ENCODE peak calls at places on chromosomes 13 and 19, in eight cellular contexts. One of them, this sample, is unnamed.

GRCh38 chr19:29263305-29264080 is 50.5 kb upstream of the UQCRFS1 start:
- DNase-seq in tibial nerve: peak; percentile 55
- DNase-seq in H1: peak; percentile 91
- DNase-seq in ovary: peak; percentile 23
- DNase-seq in stomach: peak; percentile 47
- DNase-seq in esophagus muscularis mucosa: no peak
- DNase-seq in HepG2: peak; percentile 11
- DNase-seq in SK-N-SH: peak; percentile 65
- DNase-seq in this sample: peak; percentile 34

GRCh38 chr19:44752123-44752815 is 3.8 kb downstream of the BCL3 start:
- DNase-seq in esophagus muscularis mucosa: no peak
- DNase-seq in HepG2: no peak
- DNase-seq in stomach: no peak
- DNase-seq in ovary: no peak
- DNase-seq in H1: no peak
- DNase-seq in tibial nerve: no peak
- DNase-seq in SK-N-SH: no peak
- DNase-seq in this sample: no peak

GRCh38 chr19:3163230-3163886 is 15.2 kb upstream of the S1PR4 start:
- DNase-seq in SK-N-SH: peak; percentile 93
- DNase-seq in tibial nerve: peak; percentile 32
- DNase-seq in ovary: peak; percentile 76
- DNase-seq in esophagus muscularis mucosa: no peak
- DNase-seq in H1: peak; percentile 85
- DNase-seq in HepG2: peak; percentile 46
- DNase-seq in stomach: peak; percentile 67
- DNase-seq in this sample: peak; percentile 56

GRCh38 chr19:46373573-46374359 is 26.9 kb downstream of the PPP5C start:
- DNase-seq in tibial nerve: no peak
- DNase-seq in SK-N-SH: peak; percentile 80
- DNase-seq in H1: peak; percentile 73
- DNase-seq in HepG2: no peak
- DNase-seq in stomach: peak; percentile 99
- DNase-seq in esophagus muscularis mucosa: no peak
- DNase-seq in ovary: peak; percentile 55
- DNase-seq in this sample: peak; percentile 94

GRCh38 chr19:4531562-4532165 is 3.4 kb downstream of the PLIN5 start:
- DNase-seq in ovary: peak; percentile 52
- DNase-seq in SK-N-SH: peak; percentile 64
- DNase-seq in tibial nerve: no peak
- DNase-seq in HepG2: no peak
- DNase-seq in esophagus muscularis mucosa: no peak
- DNase-seq in H1: no peak
- DNase-seq in stomach: peak; percentile 80
- DNase-seq in this sample: no peak

GRCh38 chr19:33241530-33242101 is 16.0 kb upstream of the SLC7A10 start:
- DNase-seq in esophagus muscularis mucosa: no peak
- DNase-seq in SK-N-SH: peak; percentile 72
- DNase-seq in HepG2: no peak
- DNase-seq in stomach: peak; percentile 31
- DNase-seq in ovary: no peak
- DNase-seq in tibial nerve: no peak
- DNase-seq in H1: peak; percentile 72
- DNase-seq in this sample: peak; percentile 33

GRCh38 chr19:8050274-8051096 is 2.1 kb upstream of the CCL25 start:
- DNase-seq in tibial nerve: peak; percentile 79
- DNase-seq in H1: peak; percentile 100
- DNase-seq in esophagus muscularis mucosa: peak; percentile 95
- DNase-seq in HepG2: peak; percentile 81
- DNase-seq in ovary: peak; percentile 78
- DNase-seq in stomach: peak; percentile 75
- DNase-seq in SK-N-SH: peak; percentile 98
- DNase-seq in this sample: peak; percentile 82

GRCh38 chr13:49357694-49358093 is 86.2 kb downstream of the CAB39L start:
- DNase-seq in HepG2: no peak
- DNase-seq in stomach: no peak
- DNase-seq in H1: no peak
- DNase-seq in esophagus muscularis mucosa: no peak
- DNase-seq in SK-N-SH: no peak
- DNase-seq in ovary: no peak
- DNase-seq in tibial nerve: no peak
- DNase-seq in this sample: no peak

GRCh38 chr13:34156841-34157365 is 339.0 kb downstream of the RFC3 start:
- DNase-seq in ovary: peak; percentile 44
- DNase-seq in SK-N-SH: no peak
- DNase-seq in H1: no peak
- DNase-seq in HepG2: peak; percentile 72
- DNase-seq in tibial nerve: peak; percentile 24
- DNase-seq in stomach: peak; percentile 85
- DNase-seq in esophagus muscularis mucosa: no peak
- DNase-seq in this sample: peak; percentile 80

GRCh38 chr13:31781064-31781463 is 41.7 kb downstream of the RXFP2 start:
- DNase-seq in tibial nerve: no peak
- DNase-seq in esophagus muscularis mucosa: no peak
- DNase-seq in stomach: no peak
- DNase-seq in HepG2: no peak
- DNase-seq in SK-N-SH: no peak
- DNase-seq in H1: no peak
- DNase-seq in ovary: no peak
- DNase-seq in this sample: no peak

GRCh38 chr19:35044317-35045117 is 3.0 kb downstream of the HPN start:
- DNase-seq in stomach: peak; percentile 68
- DNase-seq in ovary: no peak
- DNase-seq in HepG2: peak; percentile 28
- DNase-seq in tibial nerve: peak; percentile 78
- DNase-seq in esophagus muscularis mucosa: no peak
- DNase-seq in H1: peak; percentile 95
- DNase-seq in SK-N-SH: peak; percentile 85
- DNase-seq in this sample: peak; percentile 62

GRCh38 chr19:4985551-4985991 is 16.7 kb downstream of the KDM4B start:
- DNase-seq in H1: no peak
- DNase-seq in ovary: peak; percentile 46
- DNase-seq in HepG2: no peak
- DNase-seq in tibial nerve: no peak
- DNase-seq in SK-N-SH: peak; percentile 41
- DNase-seq in esophagus muscularis mucosa: no peak
- DNase-seq in stomach: no peak
- DNase-seq in this sample: no peak

GRCh38 chr19:45913874-45914830 is at the start of gene NANOS2:
- DNase-seq in SK-N-SH: no peak
- DNase-seq in esophagus muscularis mucosa: no peak
- DNase-seq in HepG2: peak; percentile 50
- DNase-seq in stomach: no peak
- DNase-seq in ovary: no peak
- DNase-seq in tibial nerve: no peak
- DNase-seq in H1: peak; percentile 91
- DNase-seq in this sample: no peak

GRCh38 chr13:27510082-27510481 is 59.7 kb upstream of the MTIF3 start:
- DNase-seq in ovary: no peak
- DNase-seq in SK-N-SH: no peak
- DNase-seq in stomach: no peak
- DNase-seq in tibial nerve: no peak
- DNase-seq in HepG2: no peak
- DNase-seq in H1: no peak
- DNase-seq in esophagus muscularis mucosa: no peak
- DNase-seq in this sample: no peak

GRCh38 chr13:72804301-72804700 is 22.4 kb downstream of the PIBF1 start:
- DNase-seq in esophagus muscularis mucosa: no peak
- DNase-seq in tibial nerve: no peak
- DNase-seq in H1: no peak
- DNase-seq in stomach: no peak
- DNase-seq in SK-N-SH: no peak
- DNase-seq in HepG2: no peak
- DNase-seq in ovary: no peak
- DNase-seq in this sample: no peak

DNA sequence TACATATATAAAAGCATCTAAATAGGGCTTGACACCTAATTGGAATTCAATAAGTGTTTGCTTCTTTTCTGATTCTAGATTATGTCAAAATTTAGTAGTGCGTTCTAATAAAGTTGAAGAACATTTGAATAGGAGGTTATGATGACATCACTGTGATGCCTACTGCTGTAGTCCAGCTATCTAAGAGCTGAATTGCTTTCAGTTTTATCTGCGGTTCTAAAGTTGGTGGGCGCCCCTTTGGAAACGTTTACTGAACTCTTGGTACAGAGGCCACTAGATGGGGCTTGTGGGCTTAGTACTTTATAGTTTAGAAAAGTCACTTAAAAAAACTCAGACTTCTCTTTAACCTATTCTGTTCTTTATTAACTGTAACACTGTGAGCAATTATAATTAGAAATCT is 776.9 kb downstream of the GPC5 start:
- DNase-seq in HepG2: peak; percentile 27
- DNase-seq in esophagus muscularis mucosa: no peak
- DNase-seq in stomach: no peak
- DNase-seq in H1: no peak
- DNase-seq in ovary: peak; percentile 27
- DNase-seq in SK-N-SH: peak; percentile 62
- DNase-seq in tibial nerve: peak; percentile 15
- DNase-seq in this sample: no peak
- TF ChIP-seq EP300 in HepG2: no peak
- TF ChIP-seq EP300 in esophagus muscularis mucosa: no peak
- TF ChIP-seq EP300 in stomach: no peak
- TF ChIP-seq EP300 in H1: no peak
- TF ChIP-seq EP300 in ovary: no peak
- TF ChIP-seq EP300 in SK-N-SH: no peak
- TF ChIP-seq EP300 in tibial nerve: no peak
- TF ChIP-seq EP300 in this sample: no peak

GRCh38 chr19:53994811-53995210 is 3.4 kb downstream of the CACNG6 start:
- DNase-seq in esophagus muscularis mucosa: no peak
- DNase-seq in ovary: no peak
- DNase-seq in tibial nerve: no peak
- DNase-seq in SK-N-SH: no peak
- DNase-seq in H1: no peak
- DNase-seq in stomach: no peak
- DNase-seq in HepG2: no peak
- DNase-seq in this sample: no peak

GRCh38 chr19:53992815-53993214 is 1.4 kb downstream of the CACNG6 start:
- DNase-seq in ovary: no peak
- DNase-seq in SK-N-SH: no peak
- DNase-seq in stomach: no peak
- DNase-seq in tibial nerve: no peak
- DNase-seq in H1: no peak
- DNase-seq in esophagus muscularis mucosa: no peak
- DNase-seq in HepG2: no peak
- DNase-seq in this sample: no peak

GRCh38 chr19:53992211-53992610 is 774 bp downstream of the CACNG6 start:
- DNase-seq in H1: no peak
- DNase-seq in stomach: no peak
- DNase-seq in tibial nerve: no peak
- DNase-seq in HepG2: no peak
- DNase-seq in SK-N-SH: no peak
- DNase-seq in esophagus muscularis mucosa: no peak
- DNase-seq in ovary: no peak
- DNase-seq in this sample: no peak

GRCh38 chr19:53991224-53992113 is at the start of gene CACNG6:
- DNase-seq in stomach: peak; percentile 39
- DNase-seq in H1: peak; percentile 77
- DNase-seq in SK-N-SH: peak; percentile 73
- DNase-seq in tibial nerve: no peak
- DNase-seq in ovary: no peak
- DNase-seq in esophagus muscularis mucosa: no peak
- DNase-seq in HepG2: no peak
- DNase-seq in this sample: no peak

DNA sequence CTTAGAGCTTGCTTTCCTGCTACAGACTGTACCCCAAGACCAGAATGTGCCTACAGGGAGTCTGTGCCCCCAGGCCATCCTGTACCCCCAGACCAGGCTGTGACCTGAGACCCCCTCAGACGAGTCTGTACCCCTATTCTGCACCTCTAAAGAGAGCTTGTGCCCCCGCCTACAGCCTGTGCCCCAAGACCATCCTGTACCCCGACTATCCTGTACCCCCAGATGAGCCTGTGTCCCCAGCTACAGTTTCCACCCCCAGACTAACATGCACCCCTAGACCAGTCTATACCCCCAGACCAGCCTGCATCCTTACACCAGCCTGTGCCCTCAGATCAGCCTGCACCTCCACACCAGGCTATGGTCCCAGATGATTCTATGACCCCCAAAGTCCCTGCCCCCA is 2.0 kb downstream of the CACNG6 start:
- DNase-seq in H1: no peak
- DNase-seq in HepG2: no peak
- DNase-seq in ovary: no peak
- DNase-seq in stomach: no peak
- DNase-seq in tibial nerve: no peak
- DNase-seq in esophagus muscularis mucosa: no peak
- DNase-seq in SK-N-SH: no peak
- DNase-seq in this sample: no peak
- TF ChIP-seq EP300 in H1: no peak
- TF ChIP-seq EP300 in HepG2: no peak
- TF ChIP-seq EP300 in ovary: no peak
- TF ChIP-seq EP300 in stomach: no peak
- TF ChIP-seq EP300 in tibial nerve: no peak
- TF ChIP-seq EP300 in esophagus muscularis mucosa: no peak
- TF ChIP-seq EP300 in SK-N-SH: no peak
- TF ChIP-seq EP300 in this sample: no peak

GRCh38 chr19:36972594-36972993 is 56.5 kb downstream of the ZNF568 start:
- DNase-seq in tibial nerve: no peak
- DNase-seq in esophagus muscularis mucosa: no peak
- DNase-seq in HepG2: no peak
- DNase-seq in SK-N-SH: no peak
- DNase-seq in ovary: no peak
- DNase-seq in H1: no peak
- DNase-seq in stomach: no peak
- DNase-seq in this sample: no peak

GRCh38 chr19:36973844-36974195 is 57.7 kb downstream of the ZNF568 start:
- DNase-seq in stomach: no peak
- DNase-seq in esophagus muscularis mucosa: no peak
- DNase-seq in HepG2: no peak
- DNase-seq in SK-N-SH: no peak
- DNase-seq in tibial nerve: no peak
- DNase-seq in H1: no peak
- DNase-seq in ovary: no peak
- DNase-seq in this sample: no peak

GRCh38 chr19:36973021-36973843 is 57.1 kb downstream of the ZNF568 start:
- DNase-seq in H1: no peak
- DNase-seq in SK-N-SH: peak; percentile 97
- DNase-seq in esophagus muscularis mucosa: peak; percentile 95
- DNase-seq in HepG2: no peak
- DNase-seq in tibial nerve: peak; percentile 49
- DNase-seq in stomach: peak; percentile 78
- DNase-seq in ovary: peak; percentile 85
- DNase-seq in this sample: peak; percentile 80
- TF ChIP-seq EP300 in H1: no peak
- TF ChIP-seq EP300 in SK-N-SH: no peak
- TF ChIP-seq EP300 in esophagus muscularis mucosa: no peak
- TF ChIP-seq EP300 in HepG2: no peak
- TF ChIP-seq EP300 in tibial nerve: no peak
- TF ChIP-seq EP300 in stomach: no peak
- TF ChIP-seq EP300 in ovary: no peak
- TF ChIP-seq EP300 in this sample: no peak

DNA sequence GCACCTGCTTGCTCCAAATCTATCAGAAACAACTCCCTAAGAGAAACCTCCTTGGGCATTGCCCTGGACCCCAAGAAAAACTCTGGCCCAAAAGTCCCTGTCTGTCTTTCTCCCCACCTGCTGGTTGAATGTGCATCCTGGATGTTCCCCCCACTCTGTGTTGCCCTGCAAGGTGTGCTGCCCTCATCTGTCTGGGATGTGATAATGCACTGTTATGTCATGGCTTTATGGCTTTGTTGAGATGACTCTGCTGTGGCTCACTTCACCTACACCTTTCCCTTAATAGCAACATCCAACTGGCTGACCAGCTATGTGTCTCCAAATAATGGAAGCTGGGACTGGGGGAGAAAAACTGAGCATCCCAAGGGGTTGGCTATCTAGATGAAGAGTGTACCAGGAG is 2.6 kb downstream of the ZNF20 start:
- DNase-seq in stomach: no peak
- DNase-seq in HepG2: peak; percentile 67
- DNase-seq in esophagus muscularis mucosa: no peak
- DNase-seq in tibial nerve: no peak
- DNase-seq in SK-N-SH: no peak
- DNase-seq in ovary: no peak
- DNase-seq in H1: no peak
- DNase-seq in this sample: no peak
- TF ChIP-seq EP300 in stomach: no peak
- TF ChIP-seq EP300 in HepG2: no peak
- TF ChIP-seq EP300 in esophagus muscularis mucosa: no peak
- TF ChIP-seq EP300 in tibial nerve: no peak
- TF ChIP-seq EP300 in SK-N-SH: no peak
- TF ChIP-seq EP300 in ovary: no peak
- TF ChIP-seq EP300 in H1: no peak
- TF ChIP-seq EP300 in this sample: no peak

This sample was measured in transverse colon.